ENCODE peak calls at places on chromosomes 4 and X, in seven cellular contexts. One of them, this sample, is unnamed.

GRCh38 chrX:105219454-105220401 is 766 bp downstream of the TEX13A start:
- DNase-seq in H1: no peak
- DNase-seq in HepG2: no peak
- DNase-seq in SK-N-SH: no peak
- DNase-seq in GM12878: no peak
- DNase-seq in GM12891: no peak
- DNase-seq in K562: no peak
- DNase-seq in this sample: no peak

GRCh38 chr4:150582881-150583286 is 933 bp downstream of the MAB21L2 start:
- DNase-seq in H1: peak; percentile 70
- DNase-seq in HepG2: no peak
- DNase-seq in SK-N-SH: peak; percentile 48
- DNase-seq in GM12878: no peak
- DNase-seq in GM12891: no peak
- DNase-seq in K562: no peak
- DNase-seq in this sample: no peak

GRCh38 chr4:57136281-57136680 is 26.1 kb upstream of the IGFBP7 start:
- DNase-seq in H1: no peak
- DNase-seq in HepG2: no peak
- DNase-seq in SK-N-SH: no peak
- DNase-seq in GM12878: no peak
- DNase-seq in GM12891: no peak
- DNase-seq in K562: no peak
- DNase-seq in this sample: no peak

GRCh38 chr4:189117426-189117825 is 823.2 kb upstream of the FRG1 start:
- DNase-seq in H1: no peak
- DNase-seq in HepG2: no peak
- DNase-seq in SK-N-SH: no peak
- DNase-seq in GM12878: no peak
- DNase-seq in GM12891: no peak
- DNase-seq in K562: no peak
- DNase-seq in this sample: no peak

GRCh38 chr4:76373919-76374552 is 46.9 kb downstream of the CCDC158 start:
- DNase-seq in H1: no peak
- DNase-seq in HepG2: no peak
- DNase-seq in SK-N-SH: no peak
- DNase-seq in GM12878: no peak
- DNase-seq in GM12891: no peak
- DNase-seq in K562: no peak
- DNase-seq in this sample: no peak

GRCh38 chrX:144616317-144616716 is 631.0 kb upstream of the SPANXN1 start:
- DNase-seq in H1: no peak
- DNase-seq in HepG2: no peak
- DNase-seq in SK-N-SH: no peak
- DNase-seq in GM12878: no peak
- DNase-seq in GM12891: no peak
- DNase-seq in K562: no peak
- DNase-seq in this sample: no peak

GRCh38 chr4:169253904-169254303 is 16.9 kb downstream of the SH3RF1 start:
- DNase-seq in H1: no peak
- DNase-seq in HepG2: no peak
- DNase-seq in SK-N-SH: no peak
- DNase-seq in GM12878: no peak
- DNase-seq in GM12891: no peak
- DNase-seq in K562: no peak
- DNase-seq in this sample: no peak

GRCh38 chr4:6109842-6110560 is 90.3 kb downstream of the JAKMIP1 start:
- DNase-seq in H1: peak; percentile 82
- DNase-seq in HepG2: peak; percentile 7
- DNase-seq in SK-N-SH: no peak
- DNase-seq in GM12878: no peak
- DNase-seq in GM12891: no peak
- DNase-seq in K562: no peak
- DNase-seq in this sample: no peak

GRCh38 chrX:108072746-108073145 is 18.6 kb downstream of the PSMD10 start:
- DNase-seq in H1: no peak
- DNase-seq in HepG2: no peak
- DNase-seq in SK-N-SH: no peak
- DNase-seq in GM12878: no peak
- DNase-seq in GM12891: no peak
- DNase-seq in K562: no peak
- DNase-seq in this sample: no peak

GRCh38 chrX:154317391-154318000 is 21.9 kb downstream of the TKTL1 start:
- DNase-seq in H1: peak; percentile 58
- DNase-seq in HepG2: no peak
- DNase-seq in SK-N-SH: peak; percentile 51
- DNase-seq in GM12878: no peak
- DNase-seq in GM12891: no peak
- DNase-seq in K562: peak; percentile 41
- DNase-seq in this sample: no peak

GRCh38 chr4:142452132-142452855 is 393.8 kb downstream of the INPP4B start:
- DNase-seq in H1: no peak
- DNase-seq in HepG2: no peak
- DNase-seq in SK-N-SH: no peak
- DNase-seq in GM12878: no peak
- DNase-seq in GM12891: no peak
- DNase-seq in K562: no peak
- DNase-seq in this sample: no peak

GRCh38 chrX:56233682-56234081 is 1.5 kb downstream of the KLF8 start:
- DNase-seq in H1: peak; percentile 56
- DNase-seq in HepG2: no peak
- DNase-seq in SK-N-SH: no peak
- DNase-seq in GM12878: peak; percentile 60
- DNase-seq in GM12891: no peak
- DNase-seq in K562: peak; percentile 2
- DNase-seq in this sample: peak; percentile 22

GRCh38 chr4:123244233-123244632 is 152.4 kb upstream of the SPRY1 start:
- DNase-seq in H1: no peak
- DNase-seq in HepG2: no peak
- DNase-seq in SK-N-SH: no peak
- DNase-seq in GM12878: no peak
- DNase-seq in GM12891: no peak
- DNase-seq in K562: peak; percentile 5
- DNase-seq in this sample: no peak

GRCh38 chr4:6329478-6330383 is 60.1 kb downstream of the WFS1 start:
- DNase-seq in H1: no peak
- DNase-seq in HepG2: no peak
- DNase-seq in SK-N-SH: no peak
- DNase-seq in GM12878: no peak
- DNase-seq in GM12891: no peak
- DNase-seq in K562: peak; percentile 29
- DNase-seq in this sample: no peak

GRCh38 chr4:20506827-20507226 is 193.4 kb upstream of the PACRGL start:
- DNase-seq in H1: no peak
- DNase-seq in HepG2: no peak
- DNase-seq in SK-N-SH: no peak
- DNase-seq in GM12878: no peak
- DNase-seq in GM12891: no peak
- DNase-seq in K562: no peak
- DNase-seq in this sample: no peak

GRCh38 chrX:132226169-132226568 is 6.9 kb upstream of the RAP2C start:
- DNase-seq in H1: no peak
- DNase-seq in HepG2: no peak
- DNase-seq in SK-N-SH: peak; percentile 7
- DNase-seq in GM12878: no peak
- DNase-seq in GM12891: no peak
- DNase-seq in K562: peak; percentile 12
- DNase-seq in this sample: no peak

GRCh38 chrX:15344106-15344505 is 8.8 kb upstream of the PIGA start:
- DNase-seq in H1: no peak
- DNase-seq in HepG2: no peak
- DNase-seq in SK-N-SH: no peak
- DNase-seq in GM12878: no peak
- DNase-seq in GM12891: no peak
- DNase-seq in K562: no peak
- DNase-seq in this sample: no peak

GRCh38 chrX:115460565-115460888 is 100.4 kb upstream of the PLS3 start:
- DNase-seq in H1: no peak
- DNase-seq in HepG2: no peak
- DNase-seq in SK-N-SH: no peak
- DNase-seq in GM12878: no peak
- DNase-seq in GM12891: no peak
- DNase-seq in K562: no peak
- DNase-seq in this sample: no peak

GRCh38 chrX:13013353-13014110 is 30.9 kb downstream of the FAM9C start:
- DNase-seq in H1: no peak
- DNase-seq in HepG2: no peak
- DNase-seq in SK-N-SH: no peak
- DNase-seq in GM12878: no peak
- DNase-seq in GM12891: peak; percentile 16
- DNase-seq in K562: peak; percentile 48
- DNase-seq in this sample: no peak

GRCh38 chrX:70479970-70480659 is 35.5 kb downstream of the DLG3 start:
- DNase-seq in H1: no peak
- DNase-seq in HepG2: no peak
- DNase-seq in SK-N-SH: no peak
- DNase-seq in GM12878: no peak
- DNase-seq in GM12891: no peak
- DNase-seq in K562: no peak
- DNase-seq in this sample: no peak

GRCh38 chr4:101288365-101289145 is 58.8 kb downstream of the PPP3CA start:
- DNase-seq in H1: no peak
- DNase-seq in HepG2: no peak
- DNase-seq in SK-N-SH: no peak
- DNase-seq in GM12878: no peak
- DNase-seq in GM12891: no peak
- DNase-seq in K562: no peak
- DNase-seq in this sample: no peak

GRCh38 chrX:39903343-39903742 is 194.4 kb downstream of the BCOR start:
- DNase-seq in H1: no peak
- DNase-seq in HepG2: no peak
- DNase-seq in SK-N-SH: no peak
- DNase-seq in GM12878: no peak
- DNase-seq in GM12891: no peak
- DNase-seq in K562: no peak
- DNase-seq in this sample: no peak

GRCh38 chrX:129600981-129601424 is 53.8 kb downstream of the APLN start:
- DNase-seq in H1: no peak
- DNase-seq in HepG2: peak; percentile 4
- DNase-seq in SK-N-SH: peak; percentile 51
- DNase-seq in GM12878: no peak
- DNase-seq in GM12891: no peak
- DNase-seq in K562: peak; percentile 50
- DNase-seq in this sample: no peak

GRCh38 chrX:19725545-19726102 is 161.8 kb downstream of the SH3KBP1 start:
- DNase-seq in H1: no peak
- DNase-seq in HepG2: no peak
- DNase-seq in SK-N-SH: no peak
- DNase-seq in GM12878: no peak
- DNase-seq in GM12891: no peak
- DNase-seq in K562: no peak
- DNase-seq in this sample: no peak
- TF ChIP-seq TAF1 in H1: no peak
- TF ChIP-seq TAF1 in HepG2: no peak
- TF ChIP-seq TAF1 in SK-N-SH: no peak
- TF ChIP-seq TAF1 in GM12878: no peak
- TF ChIP-seq TAF1 in GM12891: no peak
- TF ChIP-seq TAF1 in K562: no peak
- TF ChIP-seq TAF1 in this sample: no peak

DNA sequence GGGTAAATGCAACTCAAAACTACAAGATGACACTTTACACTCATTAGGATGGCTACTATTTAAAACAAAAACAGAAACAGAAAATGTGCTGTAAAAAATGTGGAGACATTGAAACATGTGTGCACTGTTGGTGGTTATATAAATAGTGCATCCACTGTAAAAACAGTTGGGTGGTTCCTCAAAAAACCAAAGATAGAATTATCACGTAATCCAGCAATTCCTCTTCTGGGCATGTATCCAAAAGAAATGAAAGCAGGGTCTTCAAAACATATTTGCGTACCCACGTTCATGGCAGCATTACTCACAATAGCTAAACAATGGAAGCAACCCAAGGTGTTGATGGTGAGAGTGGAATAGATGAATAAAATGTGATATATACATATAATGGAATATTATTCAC is 967.2 kb downstream of the TRAM1L1 start:
- DNase-seq in H1: no peak
- DNase-seq in HepG2: no peak
- DNase-seq in SK-N-SH: no peak
- DNase-seq in GM12878: no peak
- DNase-seq in GM12891: no peak
- DNase-seq in K562: no peak
- DNase-seq in this sample: no peak
- TF ChIP-seq TAF1 in H1: no peak
- TF ChIP-seq TAF1 in HepG2: no peak
- TF ChIP-seq TAF1 in SK-N-SH: no peak
- TF ChIP-seq TAF1 in GM12878: no peak
- TF ChIP-seq TAF1 in GM12891: no peak
- TF ChIP-seq TAF1 in K562: no peak
- TF ChIP-seq TAF1 in this sample: no peak

DNA sequence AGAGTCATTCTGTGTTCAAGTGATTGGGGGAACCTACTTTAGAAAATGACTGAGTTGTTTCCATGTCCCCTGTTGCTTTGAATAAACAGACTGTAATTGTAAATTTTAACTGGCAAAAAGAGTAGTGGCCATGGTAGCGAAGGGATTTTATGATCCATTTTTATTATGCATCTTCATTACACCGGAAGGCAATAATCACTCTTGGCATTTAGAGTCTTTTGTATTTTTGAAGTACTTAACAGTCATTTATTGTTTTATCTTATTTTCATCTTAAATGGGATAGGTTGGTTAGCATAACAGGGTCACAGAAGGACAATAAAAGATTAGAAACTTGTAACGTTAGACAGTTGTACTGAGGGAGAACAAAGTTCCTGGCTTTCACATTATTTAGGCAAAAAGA is 11.0 kb upstream of the OTC start:
- DNase-seq in H1: no peak
- DNase-seq in HepG2: no peak
- DNase-seq in SK-N-SH: no peak
- DNase-seq in GM12878: no peak
- DNase-seq in GM12891: no peak
- DNase-seq in K562: no peak
- DNase-seq in this sample: no peak
- TF ChIP-seq TAF1 in H1: no peak
- TF ChIP-seq TAF1 in HepG2: no peak
- TF ChIP-seq TAF1 in SK-N-SH: no peak
- TF ChIP-seq TAF1 in GM12878: no peak
- TF ChIP-seq TAF1 in GM12891: no peak
- TF ChIP-seq TAF1 in K562: no peak
- TF ChIP-seq TAF1 in this sample: no peak

DNA sequence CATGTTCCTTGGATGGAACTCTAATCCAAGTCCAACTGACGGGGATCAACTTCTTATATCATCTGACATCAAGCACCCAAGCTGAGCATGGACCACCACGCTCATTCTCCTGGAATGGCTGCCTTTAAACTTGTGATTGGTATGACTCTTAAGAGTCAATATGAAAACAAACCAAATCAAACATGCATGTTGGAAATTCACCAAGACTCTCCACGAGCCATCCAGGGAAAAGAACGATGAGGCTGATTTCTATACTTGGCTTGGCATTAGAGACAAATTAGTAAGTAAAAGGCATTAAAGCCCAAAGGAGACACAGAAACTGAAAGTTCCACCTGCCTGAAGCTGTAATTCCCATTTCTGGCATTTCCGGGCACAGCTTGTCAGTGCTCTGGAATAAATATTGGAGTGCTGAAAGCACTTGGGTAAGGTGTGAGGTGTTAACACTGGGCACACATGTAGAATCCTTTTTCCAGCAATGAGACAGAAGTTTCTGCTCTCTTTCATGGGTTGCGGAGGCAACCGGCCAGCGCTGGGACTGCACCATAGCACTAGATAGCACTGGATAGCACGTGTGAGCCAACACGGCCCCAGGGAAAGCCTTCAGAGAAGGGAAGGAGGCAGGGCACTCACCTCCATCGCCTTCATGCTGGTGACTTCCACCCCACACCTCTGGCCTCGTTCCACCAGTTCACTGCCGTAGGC is 42.1 kb upstream of the CENPU start:
- DNase-seq in H1: no peak
- DNase-seq in HepG2: no peak
- DNase-seq in SK-N-SH: no peak
- DNase-seq in GM12878: no peak
- DNase-seq in GM12891: no peak
- DNase-seq in K562: no peak
- DNase-seq in this sample: no peak
- TF ChIP-seq TAF1 in H1: no peak
- TF ChIP-seq TAF1 in HepG2: no peak
- TF ChIP-seq TAF1 in SK-N-SH: no peak
- TF ChIP-seq TAF1 in GM12878: no peak
- TF ChIP-seq TAF1 in GM12891: no peak
- TF ChIP-seq TAF1 in K562: no peak
- TF ChIP-seq TAF1 in this sample: no peak